ENCODE peak calls at places on chromosome 12, in ten cellular contexts. W, Y, V, B, X, P, I, F, D and T are unnamed samples.

GRCh38 chr12:132300789-132301722 is 28.3 kb downstream of the GALNT9 start:
- DNase-seq in W (peak), Y (no peak), V (no peak), B (no peak), X (no peak), P (no peak), I (no peak), F (no peak), D (no peak), T (no peak)

GRCh38 chr12:122144885-122145284 is 29.1 kb downstream of the IL31 start:
- DNase-seq in W (no peak), Y (no peak), V (no peak), B (no peak), X (no peak), P (no peak), I (no peak), F (no peak), D (no peak), T (no peak)

GRCh38 chr12:14795028-14795448 is 8.2 kb downstream of the WBP11 start:
- DNase-seq in W (peak), Y (no peak), V (no peak), B (peak), X (no peak), P (no peak), I (peak), F (no peak), D (no peak), T (no peak)

GRCh38 chr12:532908-533565 is 73.3 kb downstream of the B4GALNT3 start:
- DNase-seq in W (peak), Y (no peak), V (peak), B (no peak), X (no peak), P (peak), I (peak), F (no peak), D (no peak), T (peak)

GRCh38 chr12:116489116-116489515 is 70.1 kb upstream of the MAP1LC3B2 start:
- DNase-seq in W (no peak), Y (no peak), V (no peak), B (no peak), X (no peak), P (no peak), I (no peak), F (no peak), D (no peak), T (no peak)

GRCh38 chr12:40733871-40734270 is 41.6 kb downstream of the CNTN1 start:
- DNase-seq in W (no peak), Y (no peak), V (no peak), B (no peak), X (no peak), P (no peak), I (no peak), F (no peak), D (no peak), T (no peak)

GRCh38 chr12:40331886-40332285 is 107.1 kb downstream of the LRRK2 start:
- DNase-seq in W (no peak), Y (no peak), V (no peak), B (peak), X (no peak), P (no peak), I (no peak), F (no peak), D (no peak), T (no peak)

GRCh38 chr12:122306407-122306806 is 40.1 kb upstream of the VPS33A start:
- DNase-seq in W (no peak), Y (no peak), V (no peak), B (no peak), X (no peak), P (no peak), I (no peak), F (no peak), D (no peak), T (no peak)

GRCh38 chr12:15299947-15300346 is 22.4 kb upstream of the PTPRO start:
- DNase-seq in W (no peak), Y (no peak), V (no peak), B (no peak), X (no peak), P (no peak), I (no peak), F (no peak), D (no peak), T (no peak)

GRCh38 chr12:58917699-58918334 is 2.5 kb downstream of the LRIG3 start:
- DNase-seq in W (no peak), Y (no peak), V (no peak), B (peak), X (no peak), P (no peak), I (no peak), F (no peak), D (no peak), T (peak)

GRCh38 chr12:46363582-46364299 is 8.8 kb downstream of the SLC38A2 start:
- DNase-seq in W (no peak), Y (no peak), V (no peak), B (no peak), X (no peak), P (no peak), I (no peak), F (no peak), D (no peak), T (no peak)

GRCh38 chr12:92593734-92594402 is 108.9 kb upstream of the PLEKHG7 start:
- DNase-seq in W (peak), Y (no peak), V (peak), B (peak), X (no peak), P (peak), I (peak), F (no peak), D (peak), T (peak)

GRCh38 chr12:59650594-59651229 is 54.9 kb downstream of the SLC16A7 start:
- DNase-seq in W (peak), Y (no peak), V (no peak), B (peak), X (no peak), P (peak), I (peak), F (no peak), D (no peak), T (no peak)

GRCh38 chr12:72346331-72346944 is 74.3 kb downstream of the TRHDE start:
- DNase-seq in W (peak), Y (peak), V (peak), B (peak), X (no peak), P (peak), I (peak), F (no peak), D (peak), T (peak)

GRCh38 chr12:2997989-2998670 is 38.9 kb downstream of the TEAD4 start:
- DNase-seq in W (no peak), Y (peak), V (no peak), B (no peak), X (no peak), P (peak), I (peak), F (no peak), D (no peak), T (peak)

GRCh38 chr12:70060634-70061033 is 182.6 kb upstream of the CNOT2 start:
- DNase-seq in W (no peak), Y (no peak), V (no peak), B (no peak), X (no peak), P (no peak), I (no peak), F (no peak), D (no peak), T (no peak)

GRCh38 chr12:47408171-47408871 is 297.5 kb downstream of the RPAP3 start:
- DNase-seq in W (no peak), Y (no peak), V (no peak), B (no peak), X (no peak), P (no peak), I (no peak), F (no peak), D (no peak), T (no peak)

GRCh38 chr12:84270470-84271140 is 642.0 kb downstream of the SLC6A15 start:
- DNase-seq in W (no peak), Y (no peak), V (no peak), B (no peak), X (no peak), P (no peak), I (no peak), F (no peak), D (peak), T (no peak)

GRCh38 chr12:58387199-58387598 is 445.8 kb downstream of the ATP23 start:
- DNase-seq in W (peak), Y (no peak), V (no peak), B (peak), X (no peak), P (peak), I (peak), F (no peak), D (no peak), T (peak)

GRCh38 chr12:53551889-53552291 is 44.6 kb upstream of the NPFF start:
- DNase-seq in W (no peak), Y (no peak), V (no peak), B (peak), X (no peak), P (no peak), I (no peak), F (no peak), D (no peak), T (no peak)

GRCh38 chr12:45214739-45215418 is 1.0 kb upstream of the ANO6 start:
- DNase-seq in W (peak), Y (peak), V (no peak), B (peak), X (no peak), P (peak), I (peak), F (no peak), D (no peak), T (peak)

GRCh38 chr12:74235342-74235741 is 302.3 kb upstream of the ATXN7L3B start:
- DNase-seq in W (no peak), Y (no peak), V (no peak), B (no peak), X (no peak), P (no peak), I (no peak), F (no peak), D (no peak), T (no peak)

GRCh38 chr12:93158065-93158843 is 219.5 kb upstream of the NUDT4 start:
- DNase-seq in W (no peak), Y (no peak), V (no peak), B (no peak), X (no peak), P (no peak), I (no peak), F (no peak), D (no peak), T (no peak)

GRCh38 chr12:59484575-59484974 is 111.3 kb upstream of the SLC16A7 start:
- DNase-seq in W (no peak), Y (no peak), V (no peak), B (no peak), X (no peak), P (no peak), I (no peak), F (no peak), D (no peak), T (no peak)

GRCh38 chr12:27693403-27693802 is 2.8 kb upstream of the REP15 start:
- DNase-seq in W (no peak), Y (no peak), V (no peak), B (no peak), X (no peak), P (no peak), I (no peak), F (no peak), D (no peak), T (no peak)

GRCh38 chr12:15918066-15918465 is 6.9 kb downstream of the DERA start:
- DNase-seq in W (no peak), Y (no peak), V (no peak), B (no peak), X (no peak), P (no peak), I (no peak), F (no peak), D (no peak), T (no peak)

GRCh38 chr12:175250-175649 is 38.7 kb downstream of the SLC6A12 start:
- DNase-seq in W (peak), Y (no peak), V (no peak), B (peak), X (peak), P (no peak), I (no peak), F (no peak), D (no peak), T (no peak)

GRCh38 chr12:64609543-64610091 is 678 bp upstream of the RASSF3 start:
- DNase-seq in W (peak), Y (no peak), V (no peak), B (peak), X (no peak), P (peak), I (peak), F (no peak), D (no peak), T (no peak)

GRCh38 chr12:69846976-69847375 is 21.9 kb downstream of the MYRFL start:
- DNase-seq in W (no peak), Y (no peak), V (no peak), B (no peak), X (no peak), P (no peak), I (no peak), F (no peak), D (no peak), T (no peak)

GRCh38 chr12:121507984-121508383 is 72.8 kb downstream of the KDM2B start:
- DNase-seq in W (no peak), Y (no peak), V (no peak), B (no peak), X (no peak), P (no peak), I (no peak), F (no peak), D (no peak), T (no peak)

GRCh38 chr12:5977556-5977955 is 32.5 kb upstream of the ANO2 start:
- DNase-seq in W (no peak), Y (no peak), V (no peak), B (no peak), X (no peak), P (no peak), I (no peak), F (no peak), D (no peak), T (no peak)

GRCh38 chr12:23495472-23495871 is 454.0 kb downstream of the SOX5 start:
- DNase-seq in W (no peak), Y (no peak), V (no peak), B (no peak), X (no peak), P (no peak), I (no peak), F (no peak), D (no peak), T (no peak)

GRCh38 chr12:52203126-52203921 is 11.5 kb upstream of the KRT80 start:
- DNase-seq in W (peak), Y (peak), V (peak), B (no peak), X (peak), P (peak), I (peak), F (peak), D (peak), T (peak)

GRCh38 chr12:39364196-39364595 is 78.7 kb downstream of the KIF21A start:
- DNase-seq in W (no peak), Y (no peak), V (no peak), B (no peak), X (no peak), P (no peak), I (no peak), F (no peak), D (no peak), T (no peak)

GRCh38 chr12:72618764-72619163 is 346.6 kb downstream of the TRHDE start:
- DNase-seq in W (no peak), Y (peak), V (no peak), B (no peak), X (no peak), P (no peak), I (no peak), F (no peak), D (no peak), T (no peak)

GRCh38 chr12:105223358-105223840 is 12.6 kb downstream of the APPL2 start:
- DNase-seq in W (no peak), Y (no peak), V (no peak), B (no peak), X (no peak), P (no peak), I (no peak), F (no peak), D (no peak), T (peak)

GRCh38 chr12:68876471-68876870 is 56.5 kb downstream of the CPM start:
- DNase-seq in W (peak), Y (no peak), V (no peak), B (peak), X (no peak), P (peak), I (no peak), F (no peak), D (no peak), T (no peak)

GRCh38 chr12:107415066-107415465 is 270.5 kb upstream of the PWP1 start:
- DNase-seq in W (no peak), Y (no peak), V (peak), B (peak), X (no peak), P (peak), I (peak), F (no peak), D (no peak), T (peak)

GRCh38 chr12:75487310-75487709 is 6.8 kb downstream of the GLIPR1 start:
- DNase-seq in W (no peak), Y (no peak), V (no peak), B (no peak), X (no peak), P (no peak), I (no peak), F (no peak), D (no peak), T (no peak)

GRCh38 chr12:75489613-75490210 is 9.2 kb downstream of the GLIPR1 start:
- DNase-seq in W (peak), Y (no peak), V (no peak), B (peak), X (no peak), P (peak), I (peak), F (no peak), D (no peak), T (peak)

GRCh38 chr12:75491169-75491568 is 10.6 kb downstream of the GLIPR1 start:
- DNase-seq in W (no peak), Y (no peak), V (no peak), B (no peak), X (no peak), P (no peak), I (no peak), F (no peak), D (no peak), T (no peak)

GRCh38 chr12:75489187-75489586 is 8.6 kb downstream of the GLIPR1 start:
- DNase-seq in W (no peak), Y (no peak), V (no peak), B (no peak), X (no peak), P (no peak), I (no peak), F (no peak), D (no peak), T (no peak)

DNA sequence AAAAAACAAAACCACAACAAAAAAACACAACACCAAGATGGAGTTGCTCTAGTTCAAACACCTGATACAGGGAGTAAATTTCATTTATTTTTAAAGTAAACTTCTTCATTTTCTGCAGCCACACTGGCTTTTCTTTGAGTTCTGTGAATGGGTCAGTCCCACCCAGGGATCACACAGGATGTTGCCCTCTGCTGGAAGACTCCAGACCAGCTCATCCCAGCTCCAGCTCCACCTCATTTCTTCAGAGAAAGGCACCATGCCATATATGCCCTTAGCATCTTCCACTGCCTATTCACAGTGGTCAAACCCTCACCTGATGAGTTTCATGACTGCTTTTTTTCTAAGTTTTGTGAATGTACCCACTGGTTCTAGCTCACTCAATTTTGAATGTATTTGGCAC is 8.0 kb downstream of the GLIPR1 start:
- DNase-seq in W (peak), Y (no peak), V (no peak), B (peak), X (peak), P (peak), I (peak), F (no peak), D (no peak), T (peak)
- TF ChIP-seq CTCF in W (peak), Y (no peak), V (peak), B (peak), X (no peak), P (peak), I (peak), F (no peak), D (peak), T (peak)

GRCh38 chr12:79692860-79693605 is 2.3 kb upstream of the PAWR start:
- DNase-seq in W (peak), Y (no peak), V (no peak), B (no peak), X (no peak), P (peak), I (peak), F (no peak), D (no peak), T (peak)
- H3K4me3 ChIP-seq in W (no peak), Y (no peak), V (no peak), B (no peak), X (no peak), P (peak), I (no peak), F (no peak), D (peak), T (no peak)

DNA sequence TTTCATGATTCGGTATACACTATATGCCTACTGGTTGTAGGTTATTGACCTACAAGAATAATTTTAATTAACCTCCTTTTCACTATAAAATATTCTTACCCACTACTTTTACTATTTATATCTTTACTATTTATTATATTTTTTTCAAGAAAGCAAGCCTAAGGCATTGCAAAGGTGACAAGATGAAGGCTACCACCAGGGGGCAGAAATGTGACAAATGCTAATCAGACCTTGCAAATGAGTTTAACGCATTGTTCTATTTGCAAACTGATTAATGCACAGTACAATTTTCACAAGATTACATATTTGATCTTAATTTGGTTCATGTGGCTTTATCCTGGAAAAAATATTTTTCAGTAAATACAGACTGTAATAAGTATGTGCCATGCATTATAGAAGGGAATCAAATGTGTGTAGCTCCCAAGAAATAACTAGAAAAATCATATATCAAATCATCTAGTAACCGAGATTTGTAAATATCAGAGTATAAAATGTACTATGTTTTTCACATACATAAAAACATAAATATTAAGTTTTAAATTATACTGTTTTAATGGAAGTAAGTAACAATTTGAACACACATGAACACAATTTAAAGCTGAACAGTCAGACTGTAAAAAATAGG is 107.0 kb downstream of the ADAMTS20 start:
- DNase-seq in W (peak), Y (peak), V (peak), B (peak), X (no peak), P (peak), I (peak), F (no peak), D (peak), T (peak)
- TF ChIP-seq CTCF in W (peak), Y (peak), V (peak), B (peak), X (peak), P (peak), I (peak), F (no peak), D (peak), T (peak)

DNA sequence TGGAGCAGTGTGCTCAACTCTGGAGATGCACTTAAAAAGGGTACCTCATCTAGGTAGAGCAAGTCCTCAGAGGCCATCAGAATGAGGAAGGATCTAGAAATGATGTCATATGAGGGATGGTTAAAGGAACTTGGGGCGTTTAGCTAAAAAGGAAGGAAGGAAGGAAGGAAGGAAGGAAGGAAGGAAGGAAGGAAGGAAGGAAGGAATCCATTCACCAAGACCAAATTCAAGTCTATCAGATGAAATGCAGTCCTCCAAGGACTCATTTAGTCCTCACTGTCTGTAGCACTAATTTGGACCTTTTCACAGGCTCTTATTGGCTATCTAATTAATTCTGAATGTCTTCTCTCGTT is 63.6 kb downstream of the LLPH start:
- DNase-seq in W (no peak), Y (no peak), V (no peak), B (no peak), X (no peak), P (no peak), I (no peak), F (no peak), D (no peak), T (no peak)
- H3K4me3 ChIP-seq in W (no peak), Y (no peak), V (no peak), B (no peak), X (no peak), P (no peak), I (no peak), F (no peak), D (no peak), T (no peak)

GRCh38 chr12:110180591-110181005 is 56.4 kb downstream of the IFT81 start:
- DNase-seq in W (peak), Y (no peak), V (peak), B (no peak), X (no peak), P (peak), I (peak), F (no peak), D (no peak), T (peak)
- TF ChIP-seq CTCF in W (no peak), Y (no peak), V (no peak), B (no peak), X (no peak), P (no peak), I (peak), F (no peak), D (no peak), T (peak)

GRCh38 chr12:110627500-110628195 is 13.7 kb downstream of the TCTN1 start:
- DNase-seq in W (no peak), Y (no peak), V (no peak), B (no peak), X (no peak), P (no peak), I (no peak), F (no peak), D (no peak), T (no peak)
- H3K4me3 ChIP-seq in W (no peak), Y (no peak), V (no peak), B (no peak), X (no peak), P (no peak), I (no peak), F (no peak), D (no peak), T (no peak)